ENCODE peak calls at places on chromosomes 3 and 15, in ten cellular contexts. H is HFF-Myc; M is NCI-H2107; D is substantia nigra; A is NCI-H1105; X is heart right ventricle; R is psoas muscle; K is foreskin fibroblast; U is stimulated activated naive CD4-positive, alpha-beta T cell; B is head of caudate nucleus. N is an unnamed sample.

GRCh38 chr3:156628095-156628690 is 46.2 kb upstream of the TIPARP start:
- DNase-seq in U (no peak), D (no peak), H (no peak), B (no peak), A (no peak), K (no peak), R (no peak), X (no peak), M (no peak), N (no peak)

GRCh38 chr15:101578443-101578894 is 73.7 kb downstream of the TM2D3 start:
- DNase-seq in U (no peak), A (no peak), M (no peak), B (peak; percentile 59), R (no peak), H (no peak), D (peak; percentile 26), X (no peak), K (no peak), N (no peak)

GRCh38 chr3:14452676-14453367 is 50.4 kb downstream of the SLC6A6 start:
- DNase-seq in D (peak; percentile 79), H (peak; percentile 89), K (peak; percentile 96), R (peak; percentile 95), A (peak; percentile 41), U (no peak), M (no peak), X (peak; percentile 96), B (peak; percentile 81), N (peak; percentile 91)

GRCh38 chr15:68017221-68017620 is 36.9 kb upstream of the PIAS1 start:
- DNase-seq in B (no peak), M (no peak), R (no peak), X (no peak), K (no peak), A (no peak), U (no peak), D (no peak), H (no peak), N (no peak)

GRCh38 chr3:174439621-174440349 is 419.3 kb upstream of the NAALADL2 start:
- DNase-seq in A (no peak), M (no peak), H (peak; percentile 98), B (no peak), U (no peak), X (peak; percentile 22), K (peak; percentile 96), R (no peak), D (peak; percentile 9), N (peak; percentile 61)

GRCh38 chr3:130728037-130728436 is 18.6 kb downstream of the PIK3R4 start:
- DNase-seq in A (no peak), X (no peak), M (no peak), H (no peak), R (no peak), D (no peak), B (no peak), U (no peak), K (no peak), N (no peak)

GRCh38 chr3:131216801-131217200 is 164.8 kb upstream of the NUDT16 start:
- DNase-seq in B (peak; percentile 6), R (no peak), X (no peak), K (peak; percentile 80), D (no peak), H (peak; percentile 14), M (no peak), A (no peak), U (no peak), N (peak; percentile 54)

GRCh38 chr3:51353566-51354140 is 31.4 kb upstream of the MANF start:
- DNase-seq in B (no peak), M (no peak), U (no peak), X (no peak), H (no peak), A (no peak), K (peak; percentile 7), R (no peak), D (no peak), N (no peak)

GRCh38 chr15:74773731-74774252 is 8.1 kb upstream of the CSK start:
- DNase-seq in A (no peak), X (no peak), R (no peak), U (no peak), D (no peak), B (no peak), M (peak; percentile 32), K (no peak), H (no peak), N (no peak)

GRCh38 chr3:123635220-123635619 is 50.4 kb upstream of the HACD2 start:
- DNase-seq in H (no peak), M (peak; percentile 72), B (no peak), U (no peak), A (no peak), D (no peak), K (no peak), X (no peak), R (no peak), N (no peak)

GRCh38 chr15:95590533-95591044 is 739.9 kb upstream of the NR2F2 start:
- DNase-seq in B (peak; percentile 4), X (no peak), K (peak; percentile 6), R (no peak), U (no peak), A (no peak), D (no peak), M (no peak), H (no peak), N (no peak)

GRCh38 chr3:88219138-88219792 is 69.5 kb downstream of the C3orf38 start:
- DNase-seq in M (peak; percentile 34), D (no peak), X (peak; percentile 34), H (no peak), U (no peak), B (peak; percentile 60), A (peak; percentile 41), R (no peak), K (peak; percentile 3), N (peak; percentile 33)

GRCh38 chr3:171157286-171157685 is 130.8 kb upstream of the SLC2A2 start:
- DNase-seq in D (peak; percentile 48), H (no peak), R (peak; percentile 76), A (no peak), U (no peak), K (no peak), B (peak; percentile 69), M (no peak), X (no peak), N (no peak)

GRCh38 chr15:38127306-38127731 is 125.3 kb upstream of the SPRED1 start:
- DNase-seq in K (peak; percentile 11), H (no peak), U (no peak), B (no peak), M (no peak), D (no peak), A (no peak), X (no peak), R (no peak), N (no peak)

GRCh38 chr3:105762749-105763673 is 105.8 kb downstream of the CBLB start:
- DNase-seq in X (no peak), U (no peak), R (no peak), A (no peak), B (no peak), H (no peak), M (no peak), D (no peak), K (no peak), N (no peak)

GRCh38 chr3:159872374-159873109 is 116.1 kb upstream of the IL12A start:
- DNase-seq in K (peak; percentile 78), X (no peak), D (no peak), M (peak; percentile 28), A (no peak), B (no peak), H (peak; percentile 65), R (no peak), U (no peak), N (peak; percentile 65)